ENCODE peak calls at places on chromosomes 2 and 18, in four cellular contexts. B is H1, X is HepG2, V is A549. O is an unnamed sample.

GRCh38 chr2:157735532-157735931 is 106.9 kb upstream of the ACVR1C start:
- DNase-seq in V (no peak), X (no peak), B (no peak), O (no peak)

GRCh38 chr2:3692375-3692774 is 11.0 kb upstream of the DCDC2C start:
- DNase-seq in X (peak; percentile 23), V (peak; percentile 49), B (peak; percentile 48), O (peak; percentile 12)

GRCh38 chr2:168534926-168535325 is 78.9 kb downstream of the CERS6 start:
- DNase-seq in X (no peak), B (no peak), V (no peak), O (no peak)

GRCh38 chr2:47076126-47076506 is 79.0 kb downstream of the STPG4 start:
- DNase-seq in B (no peak), X (no peak), V (no peak), O (no peak)

GRCh38 chr2:174340400-174341300 is 5.9 kb downstream of the SP9 start:
- DNase-seq in B (peak; percentile 76), X (peak; percentile 41), V (peak; percentile 68), O (no peak)

GRCh38 chr2:203631068-203631757 is 75.2 kb upstream of the CD28 start:
- DNase-seq in B (no peak), V (peak; percentile 18), X (peak; percentile 34), O (no peak)

GRCh38 chr18:9449987-9450386 is 25.3 kb upstream of the RALBP1 start:
- DNase-seq in B (peak; percentile 35), V (no peak), X (no peak), O (no peak)

GRCh38 chr2:14422426-14422825 is 210.1 kb upstream of the LRATD1 start:
- DNase-seq in V (no peak), B (no peak), X (no peak), O (no peak)

GRCh38 chr2:138277062-138277461 is 224.5 kb upstream of the SPOPL start:
- DNase-seq in B (no peak), V (no peak), X (peak; percentile 55), O (no peak)

GRCh38 chr2:98356729-98357128 is 10.5 kb downstream of the CNGA3 start:
- DNase-seq in B (no peak), X (no peak), V (peak; percentile 64), O (no peak)

GRCh38 chr2:219472629-219473187 is 26.0 kb upstream of the GMPPA start:
- DNase-seq in X (no peak), V (no peak), B (no peak), O (no peak)

GRCh38 chr2:235802542-235802941 is 308.7 kb downstream of the AGAP1 start:
- DNase-seq in B (no peak), V (no peak), X (no peak), O (no peak)

GRCh38 chr2:52135235-52135634 is 1103.3 kb upstream of the NRXN1 start:
- DNase-seq in B (no peak), V (peak; percentile 3), X (no peak), O (no peak)

GRCh38 chr2:51028829-51029228 is 3.1 kb downstream of the NRXN1 start:
- DNase-seq in B (no peak), X (no peak), V (no peak), O (no peak)

GRCh38 chr2:7210712-7211111 is 293.5 kb downstream of the RNF144A start:
- DNase-seq in B (no peak), X (no peak), V (no peak), O (no peak)

GRCh38 chr2:72115361-72116080 is 32.1 kb downstream of the CYP26B1 start:
- DNase-seq in X (no peak), V (peak; percentile 87), B (no peak), O (no peak)

GRCh38 chr18:63119647-63120046 is 199.9 kb downstream of the BCL2 start:
- DNase-seq in V (peak; percentile 11), B (no peak), X (peak; percentile 6), O (peak; percentile 4)
- TF ChIP-seq KDM1A in V (no peak), B (no peak), X (no peak), O (no peak)

GRCh38 chr2:172507199-172507598 is 48.7 kb upstream of the PDK1 start:
- DNase-seq in V (no peak), X (no peak), B (no peak), O (no peak)

GRCh38 chr2:172512810-172513523 is 42.9 kb upstream of the PDK1 start:
- DNase-seq in X (peak; percentile 10), B (no peak), V (no peak), O (no peak)

GRCh38 chr2:172513524-172513900 is 42.4 kb upstream of the PDK1 start:
- DNase-seq in B (no peak), X (no peak), V (no peak), O (no peak)

GRCh38 chr2:172510582-172510981 is 45.3 kb upstream of the PDK1 start:
- DNase-seq in V (no peak), B (no peak), X (no peak), O (no peak)

DNA sequence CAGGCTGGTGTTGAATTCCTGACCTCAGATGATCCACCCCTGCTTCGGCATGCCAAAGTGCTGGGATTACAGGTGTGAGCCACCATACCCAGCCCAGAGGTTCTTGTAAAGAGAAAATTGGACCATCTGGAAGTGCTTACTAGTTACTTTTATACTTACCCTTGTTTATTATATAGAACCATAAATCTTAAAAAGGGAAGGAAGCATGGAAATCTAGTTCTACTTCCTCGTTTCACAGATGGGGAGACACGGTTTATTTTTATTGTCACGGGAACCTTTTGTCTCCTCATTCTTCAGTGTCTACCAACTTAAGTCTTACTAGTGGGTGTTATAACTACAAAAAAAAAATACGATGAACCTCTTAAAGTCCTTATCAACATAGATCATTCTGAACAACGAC is 45.8 kb upstream of the PDK1 start:
- DNase-seq in X (no peak), B (no peak), V (no peak), O (no peak)
- TF ChIP-seq JUN in X (no peak), B (no peak), V (no peak), O (no peak)

GRCh38 chr18:984004-984403 is 79.3 kb downstream of the ADCYAP1 start:
- DNase-seq in B (no peak), X (no peak), V (no peak), O (no peak)
- TF ChIP-seq KDM1A in B (no peak), X (no peak), V (no peak), O (no peak)

GRCh38 chr2:10752236-10752635 is 30.8 kb downstream of the ATP6V1C2 start:
- DNase-seq in B (no peak), V (no peak), X (no peak), O (no peak)
- TF ChIP-seq JUN in B (no peak), V (no peak), X (no peak), O (no peak)

GRCh38 chr2:229731916-229732315 is 17.6 kb upstream of the DNER start:
- DNase-seq in B (no peak), V (no peak), X (no peak), O (no peak)
- TF ChIP-seq KDM1A in B (no peak), V (no peak), X (no peak), O (no peak)

DNA sequence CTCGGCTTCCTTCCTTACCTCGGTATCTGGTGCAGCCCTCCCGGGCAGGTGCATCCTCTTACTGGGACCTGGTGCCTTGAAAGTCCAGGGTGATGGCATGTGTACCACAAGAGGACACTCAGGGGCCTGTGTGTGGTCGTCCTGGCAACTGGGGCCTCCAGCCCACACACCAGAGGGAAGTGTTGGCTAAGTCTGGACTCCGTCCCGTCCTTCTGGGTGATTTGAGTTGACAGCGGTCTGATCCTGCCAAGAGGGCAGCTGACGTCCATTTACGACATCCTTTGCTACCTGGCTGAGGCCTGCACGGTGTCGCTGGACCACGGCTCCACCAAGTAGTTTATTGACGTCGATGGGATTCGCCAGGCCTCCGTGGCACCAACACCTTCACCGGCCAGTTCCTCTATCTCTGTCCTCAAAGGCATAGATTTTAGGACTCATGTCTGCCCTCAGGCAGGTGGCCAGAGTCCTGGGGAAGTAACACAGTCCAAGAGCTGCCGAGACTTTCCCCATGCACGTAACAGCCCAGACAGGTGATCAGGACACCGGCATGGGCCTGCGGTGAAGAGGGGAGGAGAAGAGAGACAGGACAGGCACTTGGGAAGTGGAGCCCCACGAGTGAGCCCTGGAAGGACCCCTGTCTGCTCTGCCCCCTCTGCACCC is 186.0 kb upstream of the HDAC4 start:
- DNase-seq in X (peak; percentile 27), B (no peak), V (no peak), O (no peak)
- TF ChIP-seq JUN in X (no peak), B (no peak), V (no peak), O (no peak)

GRCh38 chr18:63480476-63480875 is 3.7 kb downstream of the SERPINB5 start:
- DNase-seq in V (no peak), X (no peak), B (no peak), O (no peak)

GRCh38 chr18:63477972-63478371 is 1.2 kb downstream of the SERPINB5 start:
- DNase-seq in X (no peak), B (no peak), V (no peak), O (no peak)

GRCh38 chr18:63479826-63480225 is 3.1 kb downstream of the SERPINB5 start:
- DNase-seq in V (no peak), X (no peak), B (no peak), O (no peak)

GRCh38 chr18:63480892-63481291 is 4.1 kb downstream of the SERPINB5 start:
- DNase-seq in X (no peak), B (no peak), V (no peak), O (no peak)

DNA sequence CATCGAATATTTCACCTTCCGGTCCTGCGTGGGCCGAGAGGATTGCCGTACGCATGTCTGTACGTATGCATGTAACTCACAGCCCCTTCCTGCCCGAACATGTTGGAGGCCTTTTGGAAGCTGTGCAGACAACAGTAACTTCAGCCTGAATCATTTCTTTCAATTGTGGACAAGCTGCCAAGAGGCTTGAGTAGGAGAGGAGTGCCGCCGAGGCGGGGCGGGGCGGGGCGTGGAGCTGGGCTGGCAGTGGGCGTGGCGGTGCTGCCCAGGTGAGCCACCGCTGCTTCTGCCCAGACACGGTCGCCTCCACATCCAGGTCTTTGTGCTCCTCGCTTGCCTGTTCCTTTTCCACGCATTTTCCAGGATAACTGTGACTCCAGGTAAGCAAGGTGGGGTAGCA is at the start of gene SERPINB5:
- DNase-seq in X (no peak), V (no peak), B (no peak), O (no peak)
- TF ChIP-seq KDM1A in X (no peak), V (no peak), B (no peak), O (no peak)

GRCh38 chr18:44958040-44958439 is 277.4 kb downstream of the SETBP1 start:
- DNase-seq in X (no peak), B (no peak), V (no peak), O (no peak)

GRCh38 chr18:44957025-44957424 is 276.3 kb downstream of the SETBP1 start:
- DNase-seq in B (no peak), X (no peak), V (no peak), O (no peak)

GRCh38 chr18:44959013-44959412 is 278.3 kb downstream of the SETBP1 start:
- DNase-seq in X (no peak), B (no peak), V (no peak), O (no peak)

GRCh38 chr18:44958450-44958849 is 277.8 kb downstream of the SETBP1 start:
- DNase-seq in V (no peak), X (no peak), B (no peak), O (no peak)

DNA sequence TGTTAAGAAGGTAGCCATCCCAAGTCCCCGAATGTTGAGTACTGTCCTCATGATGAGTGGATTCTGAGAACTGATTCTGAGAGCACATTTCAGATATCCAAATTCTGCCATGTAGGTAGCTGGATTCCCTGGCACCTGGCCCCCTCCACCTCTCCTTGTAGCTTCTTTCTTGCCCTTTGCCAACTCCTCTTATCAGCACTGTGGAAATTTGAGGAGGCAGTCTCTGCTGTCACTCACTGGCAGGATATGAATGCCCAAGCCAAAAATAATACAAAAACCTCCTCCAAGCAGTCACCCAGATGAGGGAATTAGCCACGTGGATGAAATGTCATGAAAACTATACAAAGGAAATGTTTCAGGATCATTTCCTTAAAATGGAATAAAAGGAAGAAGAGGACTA is 276.8 kb downstream of the SETBP1 start:
- DNase-seq in B (no peak), V (no peak), X (no peak), O (no peak)
- TF ChIP-seq JUN in B (no peak), V (no peak), X (no peak), O (no peak)

GRCh38 chr2:28528206-28528605 is 32.3 kb downstream of the PLB1 start:
- DNase-seq in X (no peak), B (no peak), V (no peak), O (no peak)
- TF ChIP-seq KDM1A in X (no peak), B (no peak), V (no peak), O (no peak)

O was measured in K562.